ENCODE peak calls at places on chromosome 13, in four cellular contexts. S is A549, O is bronchial epithelial cell, H is suprapubic skin. Y is an unnamed sample.

GRCh38 chr13:51585234-51585672 is 991 bp downstream of the WDFY2 start:
- DNase-seq in S (no peak), O (no peak), H (no peak), Y (no peak)

GRCh38 chr13:51422484-51422883 is 30.4 kb downstream of the INTS6 start:
- DNase-seq in S (no peak), O (no peak), H (no peak), Y (no peak)

GRCh38 chr13:90769387-90769786 is 578.1 kb upstream of the MIR17HG start:
- DNase-seq in S (no peak), O (no peak), H (no peak), Y (no peak)

GRCh38 chr13:98403076-98403475 is 173.8 kb downstream of the STK24 start:
- DNase-seq in S (no peak), O (no peak), H (no peak), Y (no peak)

GRCh38 chr13:40916207-40916998 is 102.7 kb downstream of the ELF1 start:
- DNase-seq in S (no peak), O (peak; percentile 28), H (no peak), Y (no peak)

GRCh38 chr13:70249332-70250064 is 141.2 kb upstream of the KLHL1 start:
- DNase-seq in S (peak; percentile 55), O (peak; percentile 99), H (no peak), Y (no peak)

GRCh38 chr13:110397445-110397844 is 90.4 kb downstream of the COL4A2 start:
- DNase-seq in S (no peak), O (peak; percentile 45), H (no peak), Y (no peak)

GRCh38 chr13:97306646-97307045 is 84.5 kb downstream of the MBNL2 start:
- DNase-seq in S (peak; percentile 27), O (no peak), H (no peak), Y (no peak)

GRCh38 chr13:77751513-77752456 is 54.3 kb downstream of the SLAIN1 start:
- DNase-seq in S (peak; percentile 42), O (peak; percentile 59), H (no peak), Y (peak; percentile 63)

GRCh38 chr13:20230913-20231838 is 943 bp downstream of the GJB6 start:
- DNase-seq in S (no peak), O (no peak), H (no peak), Y (no peak)

GRCh38 chr13:29369060-29369743 is 226.3 kb downstream of the SLC7A1 start:
- DNase-seq in S (peak; percentile 35), O (peak; percentile 36), H (no peak), Y (peak; percentile 20)

GRCh38 chr13:102405499-102406079 is 3.7 kb upstream of the FGF14 start:
- DNase-seq in S (no peak), O (no peak), H (no peak), Y (no peak)

GRCh38 chr13:83941669-83942335 is 59.5 kb upstream of the SLITRK1 start:
- DNase-seq in S (peak; percentile 9), O (peak; percentile 92), H (no peak), Y (no peak)

GRCh38 chr13:30780338-30780981 is 45.1 kb downstream of the ALOX5AP start:
- DNase-seq in S (no peak), O (no peak), H (no peak), Y (no peak)

GRCh38 chr13:20145521-20145920 is 15.3 kb downstream of the GJA3 start:
- DNase-seq in S (no peak), O (no peak), H (no peak), Y (no peak)

GRCh38 chr13:79445968-79446645 is 34.8 kb upstream of the NDFIP2 start:
- DNase-seq in S (no peak), O (no peak), H (no peak), Y (peak; percentile 34)

GRCh38 chr13:48590141-48590863 is 57.4 kb upstream of the RCBTB2 start:
- DNase-seq in S (no peak), O (no peak), H (no peak), Y (no peak)

GRCh38 chr13:99505814-99506269 is 4.6 kb downstream of the TM9SF2 start:
- DNase-seq in S (peak; percentile 3), O (no peak), H (no peak), Y (no peak)

GRCh38 chr13:27965740-27966640 is 3.1 kb downstream of the CDX2 start:
- DNase-seq in S (no peak), O (no peak), H (no peak), Y (no peak)

GRCh38 chr13:86581711-86582110 is 782.5 kb upstream of the SLITRK6 start:
- DNase-seq in S (no peak), O (peak; percentile 54), H (no peak), Y (no peak)

GRCh38 chr13:27170221-27170520 is 1.4 kb downstream of the USP12 start:
- DNase-seq in S (no peak), O (peak; percentile 72), H (no peak), Y (no peak)

GRCh38 chr13:75869981-75870380 is 233.9 kb downstream of the LMO7 start:
- DNase-seq in S (no peak), O (no peak), H (no peak), Y (no peak)
- H3K4me3 ChIP-seq in S (no peak overlapping the region), O (no peak overlapping the region), H (peak overlapping the region; percentile 43), Y (no peak overlapping the region)

GRCh38 chr13:111429064-111429558 is 108.7 kb downstream of the TEX29 start:
- DNase-seq in S (peak; percentile 29), O (peak; percentile 21), H (no peak), Y (peak; percentile 28)
- H3K4me3 ChIP-seq in S (no peak overlapping the region), O (no peak overlapping the region), H (no peak overlapping the region), Y (no peak overlapping the region)

GRCh38 chr13:53781941-53782340 is 753.3 kb downstream of the OLFM4 start:
- DNase-seq in S (no peak), O (no peak), H (no peak), Y (no peak)
- H3K4me3 ChIP-seq in S (no peak overlapping the region), O (no peak overlapping the region), H (no peak overlapping the region), Y (no peak overlapping the region)

DNA sequence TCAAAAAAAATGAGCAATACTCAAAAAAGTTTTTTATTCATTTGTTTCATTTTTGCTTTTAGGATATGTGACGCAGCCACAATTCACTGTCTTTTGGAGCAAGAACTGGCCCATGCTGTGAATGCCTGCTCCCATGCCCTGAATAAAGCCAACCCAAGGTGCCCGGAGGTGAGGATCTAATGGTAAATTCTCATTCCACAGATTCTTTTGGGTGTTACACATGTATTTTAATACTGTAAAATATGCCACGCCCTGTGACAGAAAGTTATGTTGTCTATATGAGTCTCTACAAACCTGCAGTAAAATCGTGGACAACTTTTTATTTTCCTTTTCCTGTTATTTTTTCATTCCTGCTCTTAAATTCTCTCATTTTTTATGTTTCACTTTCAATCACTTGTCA is 57.5 kb upstream of the AKAP11 start:
- DNase-seq in S (no peak), O (no peak), H (no peak), Y (no peak)
- H3K4me3 ChIP-seq in S (no peak overlapping the region), O (no peak overlapping the region), H (no peak overlapping the region), Y (no peak overlapping the region)

DNA sequence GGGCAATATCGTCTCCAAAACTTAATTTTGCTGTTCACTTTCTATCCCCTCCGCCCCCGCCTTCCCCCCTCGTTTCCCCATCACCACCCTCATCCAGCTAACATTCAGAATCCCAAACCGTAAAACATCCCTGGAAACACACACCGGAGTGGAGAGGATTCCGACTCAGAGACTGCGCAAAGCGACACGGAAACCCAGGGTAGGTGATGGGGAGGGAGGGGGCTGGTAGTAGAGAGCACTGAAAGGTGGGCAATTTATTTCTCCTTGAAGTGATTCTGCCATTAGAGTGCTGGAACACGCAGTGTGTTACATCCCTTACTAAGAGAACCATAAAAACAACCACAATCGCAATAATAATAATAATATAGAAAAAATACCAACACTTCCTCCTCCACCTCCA is 1.5 kb downstream of the PCDH20 start:
- DNase-seq in S (no peak), O (no peak), H (no peak), Y (no peak)
- H3K4me3 ChIP-seq in S (no peak overlapping the region), O (peak overlapping the region; percentile 44), H (peak overlapping the region; percentile 42), Y (no peak overlapping the region)

DNA sequence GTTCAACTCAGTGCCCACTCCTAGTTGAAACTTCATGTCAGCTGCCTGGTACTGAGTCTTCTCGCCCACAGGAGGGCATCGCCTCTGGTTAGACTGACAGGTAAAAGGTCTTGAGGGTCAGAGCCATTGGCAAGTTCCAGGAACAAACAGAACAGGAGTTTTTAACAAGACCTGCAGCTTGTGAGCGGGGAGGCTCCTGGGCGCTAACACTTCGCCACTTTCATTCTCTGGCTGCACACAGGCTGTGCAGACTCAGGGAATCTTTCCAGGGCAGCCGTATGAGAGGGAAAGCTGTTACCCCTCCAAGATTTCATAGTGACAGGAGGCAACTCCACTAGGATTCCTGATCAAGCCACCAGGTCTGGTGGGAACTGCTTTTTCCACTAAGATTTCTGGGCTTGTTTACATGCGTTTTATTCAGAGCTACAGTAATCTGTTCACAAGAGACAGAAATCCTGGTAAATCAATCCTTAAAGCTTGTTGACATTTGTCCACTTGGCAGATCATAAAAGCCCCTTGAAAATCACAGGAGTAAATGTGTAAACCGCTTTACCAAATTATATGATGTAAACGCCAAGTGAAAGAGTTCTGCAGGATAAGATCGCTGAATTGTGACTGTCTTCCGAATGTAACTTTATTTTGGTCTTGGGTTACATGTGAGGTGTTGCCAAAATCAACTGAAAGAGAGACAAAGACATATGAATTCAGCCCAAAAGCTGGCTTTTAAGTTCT is 190.6 kb downstream of the MZT1 start:
- DNase-seq in S (no peak), O (no peak), H (no peak), Y (no peak)
- H3K4me3 ChIP-seq in S (no peak overlapping the region), O (no peak overlapping the region), H (no peak overlapping the region), Y (no peak overlapping the region)